ENCODE peak calls at places on chromosomes 2 and 18, in seven cellular contexts. One of them, this sample, is unnamed.
A peak's percentile ranks its signal among the peaks of the same experiment; 100 is the strongest.

GRCh38 chr18:32271649-32272324 is 81.9 kb downstream of the MEP1B start:
- DNase-seq in AG09319: peak; percentile 8
- DNase-seq in transverse colon: peak; percentile 21
- DNase-seq in glutamatergic neuron: peak; percentile 39
- DNase-seq in GM13977: peak; percentile 61
- DNase-seq in hepatocyte: peak; percentile 68
- DNase-seq in mesothelial cell of epicardium: no peak
- DNase-seq in this sample: peak; percentile 61

GRCh38 chr2:142591408-142591807 is 286.1 kb upstream of the KYNU start:
- DNase-seq in AG09319: no peak
- DNase-seq in transverse colon: no peak
- DNase-seq in glutamatergic neuron: no peak
- DNase-seq in GM13977: no peak
- DNase-seq in hepatocyte: no peak
- DNase-seq in mesothelial cell of epicardium: no peak
- DNase-seq in this sample: no peak

GRCh38 chr2:209321076-209321475 is 102.8 kb upstream of the MAP2 start:
- DNase-seq in AG09319: no peak
- DNase-seq in transverse colon: no peak
- DNase-seq in glutamatergic neuron: no peak
- DNase-seq in GM13977: no peak
- DNase-seq in hepatocyte: peak; percentile 15
- DNase-seq in mesothelial cell of epicardium: no peak
- DNase-seq in this sample: no peak

GRCh38 chr2:109527079-109527478 is 86.7 kb downstream of the SEPTIN10 start:
- DNase-seq in AG09319: no peak
- DNase-seq in transverse colon: no peak
- DNase-seq in glutamatergic neuron: no peak
- DNase-seq in GM13977: no peak
- DNase-seq in hepatocyte: no peak
- DNase-seq in mesothelial cell of epicardium: no peak
- DNase-seq in this sample: no peak

GRCh38 chr2:186135697-186136096 is 350.4 kb upstream of the ZC3H15 start:
- DNase-seq in AG09319: no peak
- DNase-seq in transverse colon: no peak
- DNase-seq in glutamatergic neuron: no peak
- DNase-seq in GM13977: no peak
- DNase-seq in hepatocyte: no peak
- DNase-seq in mesothelial cell of epicardium: no peak
- DNase-seq in this sample: no peak

GRCh38 chr18:8460748-8461147 is 148.5 kb upstream of the RAB12 start:
- DNase-seq in AG09319: no peak
- DNase-seq in transverse colon: no peak
- DNase-seq in glutamatergic neuron: no peak
- DNase-seq in GM13977: no peak
- DNase-seq in hepatocyte: no peak
- DNase-seq in mesothelial cell of epicardium: no peak
- DNase-seq in this sample: no peak

GRCh38 chr18:3367491-3368091 is 82.4 kb upstream of the TGIF1 start:
- DNase-seq in AG09319: no peak
- DNase-seq in transverse colon: no peak
- DNase-seq in glutamatergic neuron: no peak
- DNase-seq in GM13977: no peak
- DNase-seq in hepatocyte: no peak
- DNase-seq in mesothelial cell of epicardium: no peak
- DNase-seq in this sample: no peak

GRCh38 chr2:43131890-43132522 is 94.4 kb downstream of the ZFP36L2 start:
- DNase-seq in AG09319: no peak
- DNase-seq in transverse colon: no peak
- DNase-seq in glutamatergic neuron: no peak
- DNase-seq in GM13977: no peak
- DNase-seq in hepatocyte: no peak
- DNase-seq in mesothelial cell of epicardium: no peak
- DNase-seq in this sample: no peak

GRCh38 chr18:48933578-48934399 is 17.0 kb downstream of the SMAD7 start:
- DNase-seq in AG09319: no peak
- DNase-seq in transverse colon: no peak
- DNase-seq in glutamatergic neuron: no peak
- DNase-seq in GM13977: no peak
- DNase-seq in hepatocyte: no peak
- DNase-seq in mesothelial cell of epicardium: no peak
- DNase-seq in this sample: no peak

GRCh38 chr2:185880396-185880795 is 141.8 kb downstream of the FSIP2 start:
- DNase-seq in AG09319: no peak
- DNase-seq in transverse colon: no peak
- DNase-seq in glutamatergic neuron: no peak
- DNase-seq in GM13977: no peak
- DNase-seq in hepatocyte: no peak
- DNase-seq in mesothelial cell of epicardium: no peak
- DNase-seq in this sample: no peak

GRCh38 chr2:119383410-119384140 is 16.8 kb downstream of the DBI start:
- DNase-seq in AG09319: no peak
- DNase-seq in transverse colon: no peak
- DNase-seq in glutamatergic neuron: no peak
- DNase-seq in GM13977: no peak
- DNase-seq in hepatocyte: peak; percentile 33
- DNase-seq in mesothelial cell of epicardium: no peak
- DNase-seq in this sample: no peak

GRCh38 chr2:85656468-85656867 is 11.5 kb downstream of the SFTPB start:
- DNase-seq in AG09319: no peak
- DNase-seq in transverse colon: no peak
- DNase-seq in glutamatergic neuron: no peak
- DNase-seq in GM13977: no peak
- DNase-seq in hepatocyte: no peak
- DNase-seq in mesothelial cell of epicardium: no peak
- DNase-seq in this sample: no peak

GRCh38 chr2:573025-573424 is 104.2 kb downstream of the TMEM18 start:
- DNase-seq in AG09319: no peak
- DNase-seq in transverse colon: no peak
- DNase-seq in glutamatergic neuron: no peak
- DNase-seq in GM13977: no peak
- DNase-seq in hepatocyte: no peak
- DNase-seq in mesothelial cell of epicardium: no peak
- DNase-seq in this sample: no peak

GRCh38 chr2:156687715-156688114 is 251.5 kb downstream of the GPD2 start:
- DNase-seq in AG09319: no peak
- DNase-seq in transverse colon: no peak
- DNase-seq in glutamatergic neuron: no peak
- DNase-seq in GM13977: no peak
- DNase-seq in hepatocyte: peak; percentile 9
- DNase-seq in mesothelial cell of epicardium: no peak
- DNase-seq in this sample: peak; percentile 6

GRCh38 chr2:232349946-232350635 is 28.5 kb upstream of the ALPP start:
- DNase-seq in AG09319: no peak
- DNase-seq in transverse colon: no peak
- DNase-seq in glutamatergic neuron: peak; percentile 6
- DNase-seq in GM13977: no peak
- DNase-seq in hepatocyte: no peak
- DNase-seq in mesothelial cell of epicardium: no peak
- DNase-seq in this sample: no peak

GRCh38 chr18:76955529-76956170 is 133.3 kb downstream of the ZNF236 start:
- DNase-seq in AG09319: no peak
- DNase-seq in transverse colon: peak; percentile 70
- DNase-seq in glutamatergic neuron: no peak
- DNase-seq in GM13977: no peak
- DNase-seq in hepatocyte: no peak
- DNase-seq in mesothelial cell of epicardium: no peak
- DNase-seq in this sample: no peak

GRCh38 chr18:9987931-9988330 is 74.1 kb downstream of the VAPA start:
- DNase-seq in AG09319: no peak
- DNase-seq in transverse colon: no peak
- DNase-seq in glutamatergic neuron: no peak
- DNase-seq in GM13977: no peak
- DNase-seq in hepatocyte: no peak
- DNase-seq in mesothelial cell of epicardium: no peak
- DNase-seq in this sample: no peak

DNA sequence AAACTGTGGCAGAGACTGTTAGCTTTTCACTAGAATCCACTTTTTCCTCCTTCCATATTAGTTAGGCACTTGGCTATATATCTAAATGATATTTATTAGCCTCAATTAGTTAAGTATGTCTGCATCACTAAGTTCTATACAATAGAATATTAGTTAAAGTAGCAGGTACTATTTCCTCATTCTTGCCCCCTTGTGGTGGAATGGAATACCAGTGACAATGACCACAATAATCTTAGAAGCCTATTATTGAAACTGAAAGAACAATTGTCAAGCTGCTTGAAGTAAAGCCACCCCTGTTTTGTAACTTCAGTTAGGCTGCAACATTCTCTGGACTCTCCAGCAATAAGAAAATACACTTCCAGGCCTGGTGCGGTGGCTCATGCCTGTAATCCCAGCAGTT is 476.3 kb upstream of the VWC2L start:
- DNase-seq in AG09319: no peak
- DNase-seq in transverse colon: no peak
- DNase-seq in glutamatergic neuron: no peak
- DNase-seq in GM13977: peak; percentile 50
- DNase-seq in hepatocyte: peak; percentile 11
- DNase-seq in mesothelial cell of epicardium: no peak
- DNase-seq in this sample: peak; percentile 23
- TF ChIP-seq CTCF in AG09319: no peak
- TF ChIP-seq CTCF in transverse colon: peak; percentile 33
- TF ChIP-seq CTCF in glutamatergic neuron: peak; percentile 70
- TF ChIP-seq CTCF in GM13977: peak; percentile 51
- TF ChIP-seq CTCF in hepatocyte: peak; percentile 30
- TF ChIP-seq CTCF in mesothelial cell of epicardium: peak; percentile 27
- TF ChIP-seq CTCF in this sample: peak; percentile 34

DNA sequence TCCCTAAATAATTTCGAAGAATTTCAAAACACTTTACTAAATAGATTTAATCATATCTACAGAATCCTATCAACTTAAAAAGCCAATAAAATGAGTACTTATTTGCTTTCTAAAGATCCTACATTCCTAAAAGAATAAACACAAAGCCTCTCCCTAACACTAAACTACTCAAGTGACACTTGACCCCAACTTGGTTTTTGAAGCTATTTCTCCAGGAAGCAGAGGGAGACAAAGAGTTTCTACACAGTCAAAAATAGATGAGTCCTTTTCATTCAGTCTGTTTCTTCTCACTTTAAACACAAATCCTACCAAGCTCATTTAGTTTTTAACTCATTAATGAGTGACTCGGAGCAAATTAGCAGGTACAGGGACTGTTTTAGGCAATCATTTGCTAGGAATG is 2.1 kb downstream of the ATL2 start:
- DNase-seq in AG09319: no peak
- DNase-seq in transverse colon: no peak
- DNase-seq in glutamatergic neuron: no peak
- DNase-seq in GM13977: no peak
- DNase-seq in hepatocyte: no peak
- DNase-seq in mesothelial cell of epicardium: no peak
- DNase-seq in this sample: no peak
- TF ChIP-seq CTCF in AG09319: no peak
- TF ChIP-seq CTCF in transverse colon: no peak
- TF ChIP-seq CTCF in glutamatergic neuron: no peak
- TF ChIP-seq CTCF in GM13977: no peak
- TF ChIP-seq CTCF in hepatocyte: no peak
- TF ChIP-seq CTCF in mesothelial cell of epicardium: no peak
- TF ChIP-seq CTCF in this sample: no peak

DNA sequence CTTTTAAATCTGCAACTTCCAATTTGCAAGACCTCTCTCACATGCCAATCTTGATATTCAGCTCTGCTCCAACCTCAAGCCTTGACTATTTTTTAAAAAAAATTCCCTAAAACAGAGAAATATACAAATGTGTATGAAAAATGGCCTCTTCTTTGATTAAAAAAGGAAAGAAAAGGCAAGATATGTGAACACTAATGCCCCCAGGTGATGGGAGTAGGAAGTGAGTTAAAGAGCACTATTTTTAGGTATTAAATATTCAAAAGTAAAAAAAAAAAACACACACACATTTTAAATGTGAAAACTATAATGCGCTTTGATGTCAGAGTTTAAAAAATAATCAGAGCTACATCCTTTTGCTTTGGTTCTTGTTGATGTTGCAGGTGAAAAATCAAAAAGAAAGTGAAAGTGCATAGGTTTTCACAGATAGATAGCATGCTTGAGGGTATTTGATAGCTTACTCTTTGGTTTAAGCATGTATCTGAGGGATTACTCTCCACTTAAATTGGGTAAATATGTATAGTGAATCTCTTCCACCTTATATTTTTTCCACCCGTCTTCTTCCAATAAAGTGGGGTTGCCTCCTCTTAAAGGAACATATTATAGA is 406.0 kb upstream of the POU3F3 start:
- DNase-seq in AG09319: no peak
- DNase-seq in transverse colon: no peak
- DNase-seq in glutamatergic neuron: no peak
- DNase-seq in GM13977: no peak
- DNase-seq in hepatocyte: no peak
- DNase-seq in mesothelial cell of epicardium: no peak
- DNase-seq in this sample: no peak
- TF ChIP-seq CTCF in AG09319: no peak
- TF ChIP-seq CTCF in transverse colon: no peak
- TF ChIP-seq CTCF in glutamatergic neuron: peak; percentile 7
- TF ChIP-seq CTCF in GM13977: no peak
- TF ChIP-seq CTCF in hepatocyte: peak; percentile 43
- TF ChIP-seq CTCF in mesothelial cell of epicardium: peak; percentile 17
- TF ChIP-seq CTCF in this sample: no peak

GRCh38 chr2:111116016-111116746 is 4.5 kb upstream of the BCL2L11 start:
- DNase-seq in AG09319: no peak
- DNase-seq in transverse colon: no peak
- DNase-seq in glutamatergic neuron: no peak
- DNase-seq in GM13977: peak; percentile 65
- DNase-seq in hepatocyte: no peak
- DNase-seq in mesothelial cell of epicardium: no peak
- DNase-seq in this sample: no peak
- TF ChIP-seq CTCF in AG09319: no peak
- TF ChIP-seq CTCF in transverse colon: no peak
- TF ChIP-seq CTCF in glutamatergic neuron: no peak
- TF ChIP-seq CTCF in GM13977: peak; percentile 14
- TF ChIP-seq CTCF in hepatocyte: no peak
- TF ChIP-seq CTCF in mesothelial cell of epicardium: no peak
- TF ChIP-seq CTCF in this sample: no peak

GRCh38 chr18:78822171-78822570 is 157.4 kb upstream of the SALL3 start:
- DNase-seq in AG09319: no peak
- DNase-seq in transverse colon: no peak
- DNase-seq in glutamatergic neuron: no peak
- DNase-seq in GM13977: no peak
- DNase-seq in hepatocyte: no peak
- DNase-seq in mesothelial cell of epicardium: no peak
- DNase-seq in this sample: no peak
- TF ChIP-seq CTCF in AG09319: no peak
- TF ChIP-seq CTCF in transverse colon: no peak
- TF ChIP-seq CTCF in glutamatergic neuron: no peak
- TF ChIP-seq CTCF in GM13977: no peak
- TF ChIP-seq CTCF in hepatocyte: no peak
- TF ChIP-seq CTCF in mesothelial cell of epicardium: no peak
- TF ChIP-seq CTCF in this sample: no peak

DNA sequence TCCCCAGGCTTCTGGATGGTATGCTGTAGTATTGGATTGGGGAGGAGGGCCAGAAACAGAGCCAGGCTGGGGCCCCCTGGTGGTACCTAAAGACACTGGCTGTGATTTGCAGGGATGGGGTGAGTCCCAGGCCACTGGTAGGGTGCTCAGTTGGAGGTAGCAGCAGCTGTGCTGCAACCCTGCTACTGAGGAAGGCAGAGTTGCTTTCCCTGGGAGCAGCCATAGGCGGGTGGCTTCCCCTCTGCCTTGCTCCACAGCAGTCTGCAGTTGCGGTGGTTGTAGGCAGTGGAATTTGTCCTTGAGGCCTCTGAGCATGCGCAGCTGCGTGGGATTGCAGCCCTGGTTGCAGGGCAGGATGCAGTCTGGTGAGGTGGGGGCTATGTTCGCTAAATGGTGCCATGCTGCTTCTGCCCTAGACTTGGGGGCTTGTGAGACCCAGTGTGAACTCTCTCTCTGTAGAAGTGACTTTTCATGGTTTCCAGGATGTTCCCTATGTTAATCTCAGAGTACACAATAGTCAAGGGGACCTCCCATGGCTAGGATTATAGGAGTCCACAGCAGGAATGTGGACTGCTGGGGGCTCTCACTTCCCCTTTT is 443.5 kb downstream of the XIRP2 start:
- DNase-seq in AG09319: no peak
- DNase-seq in transverse colon: peak; percentile 22
- DNase-seq in glutamatergic neuron: peak; percentile 38
- DNase-seq in GM13977: peak; percentile 4
- DNase-seq in hepatocyte: peak; percentile 46
- DNase-seq in mesothelial cell of epicardium: no peak
- DNase-seq in this sample: peak; percentile 27
- TF ChIP-seq CTCF in AG09319: no peak
- TF ChIP-seq CTCF in transverse colon: peak; percentile 16
- TF ChIP-seq CTCF in glutamatergic neuron: peak; percentile 22
- TF ChIP-seq CTCF in GM13977: peak; percentile 24
- TF ChIP-seq CTCF in hepatocyte: peak; percentile 16
- TF ChIP-seq CTCF in mesothelial cell of epicardium: no peak
- TF ChIP-seq CTCF in this sample: peak; percentile 24